ENCODE peak calls at places on chromosome 20, in ten cellular contexts. A is NCI-H510A treated with DMSO at 0.1 percent for 48 hours; I is foreskin keratinocyte; U is caudate nucleus; M is activated naive CD4-positive, alpha-beta T cell treated with anti-CD3 and anti-CD28 coated beads, Interleukin-2, amount 10 ng/mL, durations not matched to agents 7 days and 5 days; L is tibial nerve; X is RWPE1; V is NCI-H1092 treated with DMSO at 0.1 percent for 48 hours; C is activated T-cell treated with anti-CD3 and anti-CD28 coated beads, Interleukin-2, amount 50 U/mL, for 4 hours; W is stimulated activated CD4-positive, alpha-beta T cell treated with anti-CD3 and anti-CD28 coated beads, TNF-alpha, amount 100 ng/mL, for 4 hours. F is an unnamed sample.
A peak's percentile ranks its signal among the peaks of the same experiment; 100 is the strongest.

GRCh38 chr20:32456869-32457421 is 98.8 kb downstream of the ASXL1 start:
- DNase-seq in A (no peak), I (no peak), U (peak; percentile 47), M (no peak), L (no peak), X (peak; percentile 55), V (peak; percentile 58), C (peak; percentile 21), W (no peak), F (no peak)

GRCh38 chr20:52747736-52748135 is 224.4 kb upstream of the TSHZ2 start:
- DNase-seq in A (peak; percentile 6), I (no peak), U (no peak), M (no peak), L (no peak), X (peak; percentile 35), V (peak; percentile 16), C (no peak), W (no peak), F (no peak)

GRCh38 chr20:51506527-51507356 is 35.8 kb downstream of the NFATC2 start:
- DNase-seq in A (no peak), I (no peak), U (no peak), M (no peak), L (no peak), X (no peak), V (no peak), C (no peak), W (no peak), F (no peak)

GRCh38 chr20:31860431-31861345 is 9.6 kb downstream of the DUSP15 start:
- DNase-seq in A (peak; percentile 40), I (peak; percentile 38), U (no peak), M (no peak), L (no peak), X (peak; percentile 60), V (no peak), C (no peak), W (no peak), F (no peak)

GRCh38 chr20:62722627-62723026 is 14.0 kb downstream of the NTSR1 start:
- DNase-seq in A (no peak), I (no peak), U (no peak), M (no peak), L (no peak), X (no peak), V (no peak), C (no peak), W (no peak), F (no peak)

GRCh38 chr20:50308513-50309279 is 118.1 kb downstream of the CEBPB start:
- DNase-seq in A (peak; percentile 60), I (peak; percentile 70), U (peak; percentile 20), M (no peak), L (peak; percentile 92), X (peak; percentile 98), V (no peak), C (no peak), W (no peak), F (peak; percentile 99)

GRCh38 chr20:11166716-11167115 is 492.9 kb upstream of the JAG1 start:
- DNase-seq in A (no peak), I (no peak), U (no peak), M (no peak), L (no peak), X (no peak), V (no peak), C (no peak), W (no peak), F (no peak)

GRCh38 chr20:47464380-47465101 is 37.1 kb upstream of the NCOA3 start:
- DNase-seq in A (peak; percentile 52), I (peak; percentile 97), U (no peak), M (no peak), L (peak; percentile 94), X (peak; percentile 99), V (no peak), C (no peak), W (no peak), F (peak; percentile 91)

GRCh38 chr20:23086056-23086551 is at the start of gene CD93:
- DNase-seq in A (no peak), I (no peak), U (no peak), M (peak; percentile 40), L (peak; percentile 41), X (no peak), V (no peak), C (no peak), W (no peak), F (no peak)

GRCh38 chr20:63830821-63831593 is at the start of gene ZBTB46:
- DNase-seq in A (no peak), I (no peak), U (no peak), M (peak; percentile 44), L (no peak), X (peak; percentile 98), V (no peak), C (no peak), W (no peak), F (no peak)

GRCh38 chr20:39124064-39124463 is 161.9 kb downstream of the DHX35 start:
- DNase-seq in A (no peak), I (peak; percentile 61), U (no peak), M (no peak), L (no peak), X (peak; percentile 96), V (no peak), C (no peak), W (no peak), F (no peak)

GRCh38 chr20:64093013-64093503 is 8.9 kb upstream of the LKAAEAR1 start:
- DNase-seq in A (no peak), I (no peak), U (no peak), M (no peak), L (no peak), X (no peak), V (no peak), C (no peak), W (no peak), F (no peak)

GRCh38 chr20:59305898-59306640 is 5.7 kb downstream of the EDN3 start:
- DNase-seq in A (no peak), I (no peak), U (no peak), M (no peak), L (no peak), X (no peak), V (no peak), C (no peak), W (no peak), F (no peak)

GRCh38 chr20:58064411-58065010 is 163.9 kb downstream of the ANKRD60 start:
- DNase-seq in A (no peak), I (no peak), U (no peak), M (no peak), L (no peak), X (no peak), V (no peak), C (no peak), W (no peak), F (no peak)

GRCh38 chr20:43904195-43904594 is 10.5 kb upstream of the TOX2 start:
- DNase-seq in A (no peak), I (no peak), U (no peak), M (no peak), L (no peak), X (no peak), V (no peak), C (no peak), W (no peak), F (no peak)